ENCODE peak calls at places on chromosomes 16 and 17, in six cellular contexts. M is body of pancreas, J is lower leg skin, U is ovary, D is A549, X is heart left ventricle. N is an unnamed sample.

GRCh38 chr17:14737984-14738651 is 437.2 kb downstream of the HS3ST3B1 start:
- DNase-seq in M (peak), J (peak), U (no peak), D (peak), X (peak), N (no peak)

GRCh38 chr17:36183001-36183810 is 6.8 kb upstream of the TBC1D3B start:
- DNase-seq in M (peak), J (peak), U (peak), D (peak), X (peak), N (peak)

GRCh38 chr17:78124081-78124835 is 4.3 kb downstream of the TMC6 start:
- DNase-seq in M (no peak), J (no peak), U (no peak), D (no peak), X (no peak), N (no peak)

GRCh38 chr17:62902573-62903229 is 63.3 kb upstream of the TANC2 start:
- DNase-seq in M (no peak), J (no peak), U (no peak), D (no peak), X (no peak), N (no peak)

GRCh38 chr16:57123969-57124674 is 31.7 kb downstream of the CPNE2 start:
- DNase-seq in M (no peak), J (no peak), U (no peak), D (no peak), X (no peak), N (no peak)

GRCh38 chr16:50099957-50100648 is 34.3 kb downstream of the HEATR3 start:
- DNase-seq in M (no peak), J (no peak), U (no peak), D (no peak), X (no peak), N (no peak)

GRCh38 chr17:80695979-80696378 is 151.3 kb downstream of the RPTOR start:
- DNase-seq in M (peak), J (no peak), U (no peak), D (no peak), X (no peak), N (no peak)

GRCh38 chr17:15236281-15237105 is 28.6 kb downstream of the PMP22 start:
- DNase-seq in M (peak), J (no peak), U (no peak), D (no peak), X (no peak), N (no peak)

GRCh38 chr17:39062846-39063680 is 88.4 kb downstream of the PLXDC1 start:
- DNase-seq in M (no peak), J (no peak), U (no peak), D (no peak), X (no peak), N (no peak)

GRCh38 chr16:70270176-70270575 is 18.4 kb upstream of the EXOSC6 start:
- DNase-seq in M (no peak), J (no peak), U (no peak), D (no peak), X (no peak), N (no peak)

GRCh38 chr17:73309727-73310555 is 1.9 kb downstream of the CDC42EP4 start:
- DNase-seq in M (peak), J (no peak), U (no peak), D (no peak), X (no peak), N (no peak)

GRCh38 chr17:8745586-8746500 is 1.2 kb upstream of the CCDC42 start:
- DNase-seq in M (peak), J (peak), U (peak), D (peak), X (peak), N (peak)

GRCh38 chr17:65696739-65697394 is 135.4 kb upstream of the AXIN2 start:
- DNase-seq in M (no peak), J (no peak), U (no peak), D (no peak), X (no peak), N (no peak)

GRCh38 chr17:4136373-4136772 is 6.5 kb downstream of the ZZEF1 start:
- DNase-seq in M (no peak), J (no peak), U (no peak), D (no peak), X (no peak), N (no peak)

GRCh38 chr17:72512649-72513556 is 392.1 kb downstream of the SOX9 start:
- DNase-seq in M (no peak), J (no peak), U (no peak), D (no peak), X (no peak), N (no peak)

GRCh38 chr17:42670199-42670924 is 6.4 kb downstream of the PLEKHH3 start:
- DNase-seq in M (no peak), J (no peak), U (no peak), D (no peak), X (peak), N (peak)

GRCh38 chr17:42667088-42667951 is 8.2 kb downstream of the TUBG2 start:
- DNase-seq in M (peak), J (no peak), U (no peak), D (peak), X (no peak), N (no peak)

GRCh38 chr17:42670925-42671657 is 5.7 kb downstream of the PLEKHH3 start:
- DNase-seq in M (no peak), J (no peak), U (no peak), D (no peak), X (peak), N (no peak)

GRCh38 chr17:42672038-42672437 is 4.8 kb downstream of the PLEKHH3 start:
- DNase-seq in M (no peak), J (no peak), U (no peak), D (no peak), X (peak), N (no peak)

GRCh38 chr17:42669705-42670198 is 7.0 kb downstream of the PLEKHH3 start:
- DNase-seq in M (no peak), J (no peak), U (no peak), D (no peak), X (peak), N (no peak)
- TF ChIP-seq POLR2A in M (peak), J (no peak), U (no peak), D (no peak), X (no peak), N (no peak)

GRCh38 chr17:44247346-44248219 is 20.4 kb downstream of the SLC4A1 start:
- DNase-seq in M (no peak), J (no peak), U (no peak), D (no peak), X (peak), N (no peak)

GRCh38 chr17:44253021-44253420 is 14.9 kb downstream of the SLC4A1 start:
- DNase-seq in M (no peak), J (no peak), U (no peak), D (no peak), X (no peak), N (no peak)

GRCh38 chr17:44249501-44250246 is 18.3 kb downstream of the SLC4A1 start:
- DNase-seq in M (no peak), J (no peak), U (no peak), D (no peak), X (no peak), N (no peak)

GRCh38 chr17:44248220-44248529 is 19.8 kb downstream of the SLC4A1 start:
- DNase-seq in M (no peak), J (no peak), U (no peak), D (no peak), X (no peak), N (no peak)

GRCh38 chr17:44251062-44251461 is 16.9 kb downstream of the SLC4A1 start:
- DNase-seq in M (no peak), J (no peak), U (no peak), D (no peak), X (no peak), N (no peak)
- TF ChIP-seq POLR2A in M (no peak), J (no peak), U (no peak), D (no peak), X (no peak), N (no peak)

GRCh38 chr17:55295411-55296170 is 30.8 kb downstream of the HLF start:
- DNase-seq in M (peak), J (no peak), U (peak), D (peak), X (no peak), N (peak)
- TF ChIP-seq POLR2A in M (no peak), J (no peak), U (no peak), D (no peak), X (no peak), N (no peak)

GRCh38 chr17:13038931-13039665 is 21.3 kb upstream of the ELAC2 start:
- DNase-seq in M (no peak), J (no peak), U (no peak), D (no peak), X (no peak), N (no peak)
- TF ChIP-seq POLR2A in M (no peak), J (no peak), U (no peak), D (no peak), X (no peak), N (no peak)

GRCh38 chr17:7253082-7253481 is 1.1 kb downstream of the ELP5 start:
- DNase-seq in M (no peak), J (no peak), U (no peak), D (no peak), X (no peak), N (no peak)

GRCh38 chr17:7250655-7251329 is 742 bp downstream of the CTDNEP1 start:
- DNase-seq in M (no peak), J (peak), U (no peak), D (no peak), X (no peak), N (no peak)

GRCh38 chr17:7254511-7254910 is 2.5 kb downstream of the ELP5 start:
- DNase-seq in M (no peak), J (no peak), U (no peak), D (no peak), X (no peak), N (no peak)

GRCh38 chr17:7251330-7252175 is at the start of gene CTDNEP1:
- DNase-seq in M (peak), J (peak), U (peak), D (peak), X (peak), N (peak)

GRCh38 chr17:7252176-7253043 is at the start of gene ELP5:
- DNase-seq in M (peak), J (peak), U (peak), D (peak), X (peak), N (peak)
- TF ChIP-seq POLR2A in M (peak), J (no peak), U (peak), D (peak), X (no peak), N (peak)

GRCh38 chr17:41779954-41780353 is 6.6 kb downstream of the JUP start:
- DNase-seq in M (no peak), J (no peak), U (no peak), D (no peak), X (no peak), N (no peak)

GRCh38 chr17:41775394-41776226 is 10.9 kb downstream of the JUP start:
- DNase-seq in M (no peak), J (no peak), U (no peak), D (peak), X (no peak), N (no peak)

GRCh38 chr17:41777579-41778188 is 8.8 kb downstream of the JUP start:
- DNase-seq in M (peak), J (no peak), U (peak), D (peak), X (peak), N (no peak)

GRCh38 chr17:41773731-41774193 is 12.7 kb downstream of the JUP start:
- DNase-seq in M (no peak), J (no peak), U (no peak), D (no peak), X (no peak), N (no peak)

GRCh38 chr17:41777157-41777578 is 9.3 kb downstream of the JUP start:
- DNase-seq in M (peak), J (no peak), U (peak), D (peak), X (peak), N (no peak)
- TF ChIP-seq POLR2A in M (no peak), J (no peak), U (no peak), D (no peak), X (no peak), N (no peak)

DNA sequence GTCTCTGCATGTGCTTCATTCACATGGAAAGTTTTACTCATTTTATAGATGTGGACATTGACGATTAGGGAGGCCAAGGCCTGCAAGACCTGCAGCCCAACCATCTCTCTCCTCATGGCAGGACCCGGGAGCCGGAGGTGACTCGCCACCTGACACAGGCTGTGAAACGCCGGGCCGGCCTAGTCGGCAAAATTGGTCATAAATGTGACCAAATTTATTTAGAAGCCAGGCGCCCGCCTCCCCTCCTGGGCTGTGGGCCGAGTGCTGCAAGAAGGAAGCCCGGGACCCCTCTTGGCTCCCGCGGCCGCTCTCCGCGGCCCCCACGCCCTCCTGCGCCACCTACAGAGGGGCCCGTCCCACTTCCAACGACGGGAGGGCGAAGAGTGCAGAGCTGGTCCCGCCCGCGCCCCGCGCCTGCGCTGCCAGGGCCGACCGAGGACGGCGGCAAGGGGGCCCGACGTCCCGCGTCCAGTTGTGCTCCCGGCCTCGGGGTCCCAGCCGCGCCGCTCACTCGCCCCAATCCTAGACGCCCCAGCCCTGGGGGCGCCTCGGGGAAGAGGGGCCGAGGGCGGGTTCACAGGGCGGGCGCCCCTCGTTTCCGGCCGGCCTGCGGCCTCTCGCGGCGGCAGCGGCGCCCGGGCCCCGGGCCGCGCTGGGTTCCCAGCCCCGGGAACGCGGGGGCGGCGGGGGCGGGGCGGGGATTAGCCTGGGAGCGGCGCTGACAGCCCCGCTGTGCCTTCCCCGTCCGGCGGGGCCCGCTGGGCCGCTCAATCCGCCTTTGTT is 47.5 kb downstream of the WNT3 start:
- DNase-seq in M (no peak), J (peak), U (no peak), D (peak), X (no peak), N (no peak)
- TF ChIP-seq POLR2A in M (no peak), J (no peak), U (no peak), D (peak), X (no peak), N (no peak)

N was measured in GM12891.